ENCODE peak calls at places on chromosomes 3 and 15, in ten cellular contexts. A is cardiac fibroblast, V is cardiac muscle cell, O is NB4, P is HFF-Myc, Z is lower lobe of right lung, Q is bronchial epithelial cell, F is brain microvascular endothelial cell, M is suprapubic skin, Y is ovary. N is an unnamed sample.

GRCh38 chr15:100780208-100780800 is 99.3 kb upstream of the ALDH1A3 start:
- DNase-seq in A (no peak), V (no peak), O (no peak), P (no peak), Z (no peak), Q (no peak), F (no peak), M (peak), Y (no peak), N (no peak)

GRCh38 chr3:10192953-10193691 is 28.4 kb downstream of the IRAK2 start:
- DNase-seq in A (peak), V (no peak), O (peak), P (peak), Z (no peak), Q (peak), F (peak), M (no peak), Y (no peak), N (no peak)

GRCh38 chr3:69120879-69121464 is 1.4 kb downstream of the LMOD3 start:
- DNase-seq in A (peak), V (peak), O (peak), P (peak), Z (no peak), Q (peak), F (peak), M (no peak), Y (peak), N (peak)

GRCh38 chr3:133941390-133941789 is 45.7 kb upstream of the RAB6B start:
- DNase-seq in A (peak), V (peak), O (no peak), P (no peak), Z (no peak), Q (no peak), F (peak), M (peak), Y (no peak), N (no peak)

GRCh38 chr15:73851679-73852078 is 21.7 kb upstream of the TBC1D21 start:
- DNase-seq in A (peak), V (peak), O (peak), P (no peak), Z (no peak), Q (peak), F (peak), M (no peak), Y (peak), N (peak)

GRCh38 chr3:104178695-104179094 is 1188.0 kb upstream of the ALCAM start:
- DNase-seq in A (no peak), V (no peak), O (no peak), P (no peak), Z (no peak), Q (no peak), F (no peak), M (no peak), Y (no peak), N (no peak)

GRCh38 chr3:126245811-126246727 is 65.7 kb upstream of the ALDH1L1 start:
- DNase-seq in A (peak), V (peak), O (peak), P (peak), Z (no peak), Q (peak), F (peak), M (no peak), Y (no peak), N (no peak)

GRCh38 chr3:39101022-39101689 is 6.3 kb downstream of the GORASP1 start:
- DNase-seq in A (peak), V (peak), O (peak), P (no peak), Z (no peak), Q (peak), F (no peak), M (no peak), Y (no peak), N (peak)

GRCh38 chr15:26772588-26773484 is at the start of gene GABRB3:
- DNase-seq in A (peak), V (peak), O (no peak), P (no peak), Z (peak), Q (no peak), F (no peak), M (no peak), Y (peak), N (peak)

GRCh38 chr3:79351693-79352092 is 416.1 kb downstream of the ROBO1 start:
- DNase-seq in A (no peak), V (no peak), O (no peak), P (no peak), Z (no peak), Q (peak), F (no peak), M (no peak), Y (no peak), N (no peak)

DNA sequence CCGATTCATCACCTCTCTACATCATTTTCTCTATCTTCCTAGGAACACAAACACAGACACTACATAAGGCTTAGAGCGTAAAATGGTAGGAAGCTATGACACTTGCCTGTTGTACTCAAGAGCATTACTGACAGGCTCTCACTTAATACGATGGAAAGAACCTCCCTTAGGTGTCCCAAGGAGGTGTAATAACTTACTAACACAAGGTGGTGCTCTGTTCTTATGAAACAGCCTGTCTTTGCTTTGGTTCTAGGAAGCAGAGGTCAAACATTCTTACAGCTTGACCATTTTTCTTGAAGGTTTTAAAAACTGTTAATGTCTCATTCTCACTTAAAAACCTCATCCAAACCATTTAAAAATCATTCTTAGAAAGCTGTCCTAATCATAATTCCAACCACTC is 317.9 kb upstream of the AGTR1 start:
- DNase-seq in A (peak), V (peak), O (peak), P (peak), Z (no peak), Q (peak), F (peak), M (no peak), Y (no peak), N (peak)
- TF ChIP-seq CTCF in A (peak), V (peak), O (no peak), P (peak), Z (peak), Q (peak), F (peak), M (no peak), Y (no peak), N (peak)

GRCh38 chr15:38453971-38454686 is at the start of gene FAM98B:
- DNase-seq in A (peak), V (peak), O (peak), P (peak), Z (peak), Q (peak), F (peak), M (peak), Y (peak), N (peak)
- TF ChIP-seq CTCF in A (no peak), V (no peak), O (no peak), P (no peak), Z (no peak), Q (peak), F (peak), M (no peak), Y (no peak), N (no peak)

GRCh38 chr15:96463376-96463775 is 132.9 kb downstream of the NR2F2 start:
- DNase-seq in A (no peak), V (no peak), O (no peak), P (no peak), Z (no peak), Q (no peak), F (no peak), M (no peak), Y (no peak), N (no peak)

GRCh38 chr15:96460106-96460505 is 129.6 kb downstream of the NR2F2 start:
- DNase-seq in A (no peak), V (no peak), O (no peak), P (no peak), Z (no peak), Q (no peak), F (no peak), M (no peak), Y (no peak), N (no peak)

GRCh38 chr15:96457852-96458251 is 127.4 kb downstream of the NR2F2 start:
- DNase-seq in A (no peak), V (no peak), O (no peak), P (no peak), Z (no peak), Q (no peak), F (no peak), M (no peak), Y (no peak), N (no peak)

GRCh38 chr15:96466548-96466947 is 136.0 kb downstream of the NR2F2 start:
- DNase-seq in A (no peak), V (no peak), O (no peak), P (no peak), Z (no peak), Q (no peak), F (no peak), M (no peak), Y (no peak), N (no peak)

GRCh38 chr15:96462768-96463167 is 132.3 kb downstream of the NR2F2 start:
- DNase-seq in A (peak), V (no peak), O (no peak), P (no peak), Z (no peak), Q (no peak), F (no peak), M (no peak), Y (no peak), N (no peak)
- TF ChIP-seq CTCF in A (no peak), V (peak), O (no peak), P (no peak), Z (peak), Q (no peak), F (peak), M (no peak), Y (no peak), N (no peak)

DNA sequence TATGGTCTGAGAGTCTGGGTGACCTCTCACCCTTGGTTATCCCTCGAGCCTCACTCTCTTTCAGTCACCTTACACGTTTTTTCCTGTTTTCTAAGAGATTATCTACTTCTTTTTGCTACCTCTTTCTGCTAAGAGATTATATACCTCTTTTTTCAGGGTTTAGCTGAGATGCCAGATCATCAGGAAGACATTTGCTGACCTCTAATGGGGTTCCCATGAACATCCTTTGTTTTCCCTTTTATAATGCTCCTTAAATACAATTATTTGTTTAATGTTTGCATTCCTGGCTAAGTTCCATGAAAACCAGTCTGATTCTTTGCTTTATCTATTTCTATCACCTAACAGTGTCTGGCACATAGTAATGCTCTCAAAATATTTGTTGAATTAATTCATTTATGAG is 39.6 kb downstream of the LEKR1 start:
- DNase-seq in A (peak), V (no peak), O (no peak), P (no peak), Z (no peak), Q (no peak), F (no peak), M (no peak), Y (no peak), N (no peak)
- TF ChIP-seq CTCF in A (no peak), V (no peak), O (no peak), P (no peak), Z (no peak), Q (no peak), F (peak), M (no peak), Y (no peak), N (no peak)

GRCh38 chr15:52464478-52464877 is 64.2 kb downstream of the MYO5A start:
- DNase-seq in A (no peak), V (no peak), O (no peak), P (no peak), Z (no peak), Q (no peak), F (no peak), M (no peak), Y (no peak), N (peak)

GRCh38 chr15:52466134-52466701 is 62.5 kb downstream of the MYO5A start:
- DNase-seq in A (no peak), V (peak), O (peak), P (no peak), Z (peak), Q (no peak), F (no peak), M (no peak), Y (no peak), N (peak)

GRCh38 chr15:52464040-52464439 is 64.6 kb downstream of the MYO5A start:
- DNase-seq in A (no peak), V (no peak), O (no peak), P (no peak), Z (no peak), Q (no peak), F (no peak), M (no peak), Y (no peak), N (no peak)

GRCh38 chr15:52462806-52463360 is 65.8 kb downstream of the MYO5A start:
- DNase-seq in A (no peak), V (no peak), O (no peak), P (no peak), Z (no peak), Q (no peak), F (no peak), M (no peak), Y (no peak), N (no peak)

DNA sequence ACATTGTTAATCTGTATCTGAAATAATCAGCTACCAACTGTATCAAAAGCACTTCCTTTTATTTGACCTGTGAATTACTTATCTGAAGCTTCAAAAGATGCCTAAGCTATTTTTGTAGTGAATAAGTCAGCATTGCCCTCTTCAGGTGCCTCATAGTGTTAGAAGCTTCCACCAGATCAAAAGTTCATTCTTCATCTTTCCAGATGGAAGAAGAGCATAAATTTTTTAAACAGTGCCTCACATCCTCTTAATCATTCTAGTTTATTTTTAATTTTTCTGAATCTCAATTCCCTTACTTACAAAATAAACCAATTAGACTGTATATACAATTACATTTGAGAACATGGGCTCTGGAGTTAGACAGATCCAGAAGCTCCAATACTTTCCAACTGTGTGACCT is 65.0 kb downstream of the MYO5A start:
- DNase-seq in A (no peak), V (no peak), O (no peak), P (no peak), Z (no peak), Q (peak), F (no peak), M (no peak), Y (no peak), N (peak)
- TF ChIP-seq CTCF in A (no peak), V (no peak), O (no peak), P (no peak), Z (no peak), Q (peak), F (no peak), M (no peak), Y (no peak), N (peak)

DNA sequence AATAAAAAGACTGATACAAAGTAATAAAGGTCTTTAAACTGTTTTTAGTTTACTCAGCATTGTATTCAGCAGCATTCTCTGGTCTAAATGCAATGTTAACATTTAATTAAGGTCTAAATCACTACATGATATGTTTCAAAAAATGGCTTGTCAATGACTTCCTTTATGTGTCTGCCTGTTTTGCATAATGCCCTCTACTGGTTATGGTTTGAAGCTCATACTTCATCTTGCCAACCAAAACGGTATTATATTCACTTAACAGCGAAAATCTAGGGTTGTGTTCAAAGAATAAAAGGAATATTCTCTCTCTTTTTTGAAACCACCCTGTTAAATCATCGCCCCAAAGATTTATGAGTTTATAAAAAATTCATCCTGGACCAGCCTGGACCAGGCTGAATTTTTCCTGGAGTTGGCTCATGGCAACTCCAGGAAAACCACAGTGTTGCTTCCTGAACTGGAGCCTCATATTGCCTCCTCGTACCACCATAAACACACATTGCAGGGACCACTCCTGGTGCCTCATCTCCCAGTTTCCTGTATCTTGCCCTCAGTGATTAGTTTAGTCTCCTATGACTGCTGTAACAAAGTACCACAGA is 6.7 kb upstream of the NCEH1 start:
- DNase-seq in A (peak), V (no peak), O (peak), P (no peak), Z (no peak), Q (peak), F (no peak), M (no peak), Y (no peak), N (no peak)
- TF ChIP-seq CTCF in A (peak), V (peak), O (peak), P (peak), Z (no peak), Q (no peak), F (peak), M (no peak), Y (no peak), N (no peak)

GRCh38 chr15:67674983-67675382 is 132.5 kb downstream of the MAP2K5 start:
- DNase-seq in A (no peak), V (no peak), O (no peak), P (no peak), Z (no peak), Q (no peak), F (no peak), M (no peak), Y (no peak), N (no peak)
- TF ChIP-seq CTCF in A (no peak), V (no peak), O (no peak), P (no peak), Z (no peak), Q (no peak), F (no peak), M (no peak), Y (no peak), N (no peak)